ENCODE peak calls at places on chromosomes 12 and 14, in six cellular contexts. B is GM23338, G is stomach, T is fibroblast of lung, N is prostate gland, U is ovary. L is an unnamed sample.

GRCh38 chr12:104578453-104578852 is 121.7 kb downstream of the CHST11 start:
- DNase-seq in U (no peak), T (peak; percentile 48), G (no peak), B (no peak), N (no peak), L (no peak)

GRCh38 chr12:83886479-83886878 is 1026.1 kb downstream of the SLC6A15 start:
- DNase-seq in U (no peak), T (no peak), N (no peak), B (no peak), G (no peak), L (no peak)

GRCh38 chr12:89389755-89390661 is 37.7 kb upstream of the DUSP6 start:
- DNase-seq in T (no peak), N (no peak), U (no peak), G (no peak), B (no peak), L (peak; percentile 47)

GRCh38 chr14:100237735-100238418 is 1.1 kb upstream of the YY1 start:
- DNase-seq in N (peak; percentile 42), U (peak; percentile 61), G (peak; percentile 52), B (peak; percentile 83), T (peak; percentile 52), L (peak; percentile 59)

GRCh38 chr14:55354500-55354899 is 57.1 kb downstream of the ATG14 start:
- DNase-seq in U (peak; percentile 44), T (peak; percentile 66), G (peak; percentile 53), N (peak; percentile 65), B (peak; percentile 89), L (peak; percentile 74)

GRCh38 chr12:6950944-6951540 is at the start of gene PTPN6:
- DNase-seq in B (no peak), G (peak; percentile 58), N (no peak), T (no peak), U (no peak), L (no peak)

GRCh38 chr14:104913413-104913812 is 11.3 kb upstream of the PLD4 start:
- DNase-seq in G (no peak), T (no peak), N (no peak), U (no peak), B (no peak), L (no peak)

GRCh38 chr14:59363545-59364226 is 101.5 kb downstream of the GPR135 start:
- DNase-seq in N (no peak), B (no peak), G (no peak), T (no peak), U (no peak), L (no peak)

GRCh38 chr14:75343914-75344313 is 65.3 kb downstream of the FOS start:
- DNase-seq in B (no peak), T (no peak), N (no peak), G (no peak), U (no peak), L (no peak)

GRCh38 chr12:28083816-28084678 is 106.2 kb upstream of the CCDC91 start:
- DNase-seq in U (no peak), T (peak; percentile 18), N (no peak), G (no peak), B (no peak), L (no peak)

GRCh38 chr12:48775299-48775698 is 13.6 kb downstream of the ADCY6 start:
- DNase-seq in N (no peak), G (no peak), T (no peak), B (no peak), U (no peak), L (no peak)

GRCh38 chr12:67419810-67420209 is 150.7 kb downstream of the CAND1 start:
- DNase-seq in B (peak; percentile 64), N (no peak), T (no peak), G (no peak), U (no peak), L (no peak)

GRCh38 chr12:124321040-124321481 is 26.2 kb downstream of the RFLNA start:
- DNase-seq in B (peak; percentile 78), N (peak; percentile 49), T (peak; percentile 25), U (peak; percentile 66), G (peak; percentile 82), L (peak; percentile 81)

GRCh38 chr14:78157855-78158436 is 12.2 kb upstream of the NRXN3 start:
- DNase-seq in T (no peak), U (no peak), G (peak; percentile 28), B (peak; percentile 54), N (no peak), L (no peak)

GRCh38 chr12:10213168-10214130 is 772 bp downstream of the GABARAPL1 start:
- DNase-seq in T (peak; percentile 94), N (peak; percentile 70), B (peak; percentile 78), U (peak; percentile 80), G (peak; percentile 72), L (peak; percentile 60)

GRCh38 chr14:94659953-94660946 is 48.1 kb downstream of the SERPINA3 start:
- DNase-seq in G (no peak), B (no peak), N (no peak), T (no peak), U (no peak), L (no peak)

GRCh38 chr12:72234871-72235270 is 37.3 kb upstream of the TRHDE start:
- DNase-seq in N (no peak), G (no peak), T (no peak), U (no peak), B (no peak), L (no peak)

GRCh38 chr14:94717808-94718207 is 52.1 kb downstream of the GSC start:
- DNase-seq in T (no peak), G (no peak), N (no peak), U (no peak), B (no peak), L (no peak)

GRCh38 chr14:52352546-52352945 is 38.4 kb downstream of the PTGER2 start:
- DNase-seq in G (no peak), B (no peak), N (no peak), T (peak; percentile 76), U (no peak), L (no peak)

GRCh38 chr14:52355016-52355430 is 40.9 kb downstream of the PTGER2 start:
- DNase-seq in N (no peak), T (peak; percentile 94), B (no peak), G (no peak), U (no peak), L (no peak)

GRCh38 chr14:52355526-52355925 is 41.4 kb downstream of the PTGER2 start:
- DNase-seq in U (no peak), G (no peak), T (no peak), B (no peak), N (no peak), L (no peak)

GRCh38 chr14:52356025-52356424 is 41.9 kb downstream of the PTGER2 start:
- DNase-seq in U (no peak), G (no peak), B (no peak), T (no peak), N (no peak), L (peak; percentile 80)

GRCh38 chr14:52354257-52354656 is 40.1 kb downstream of the PTGER2 start:
- DNase-seq in B (no peak), N (no peak), G (no peak), T (peak; percentile 53), U (no peak), L (no peak)
- H3K4me1 ChIP-seq in B (no peaks in the 10 kb centered on the region), N (no peaks in the 10 kb centered on the region), G (peaks cover 31% of the 10 kb centered on the region), T (peaks cover 30% of the 10 kb centered on the region), U (peaks cover 7% of the 10 kb centered on the region), L (peaks cover 8% of the 10 kb centered on the region)

GRCh38 chr14:97978336-97978735 is 1181.2 kb downstream of the VRK1 start:
- DNase-seq in T (peak; percentile 11), U (peak; percentile 69), N (peak; percentile 72), B (peak; percentile 81), G (peak; percentile 69), L (peak; percentile 81)
- TF ChIP-seq CTCF in T (peak; percentile 1), U (no peak), N (no peak), B (peak; percentile 70), G (no peak), L (no peak)

DNA sequence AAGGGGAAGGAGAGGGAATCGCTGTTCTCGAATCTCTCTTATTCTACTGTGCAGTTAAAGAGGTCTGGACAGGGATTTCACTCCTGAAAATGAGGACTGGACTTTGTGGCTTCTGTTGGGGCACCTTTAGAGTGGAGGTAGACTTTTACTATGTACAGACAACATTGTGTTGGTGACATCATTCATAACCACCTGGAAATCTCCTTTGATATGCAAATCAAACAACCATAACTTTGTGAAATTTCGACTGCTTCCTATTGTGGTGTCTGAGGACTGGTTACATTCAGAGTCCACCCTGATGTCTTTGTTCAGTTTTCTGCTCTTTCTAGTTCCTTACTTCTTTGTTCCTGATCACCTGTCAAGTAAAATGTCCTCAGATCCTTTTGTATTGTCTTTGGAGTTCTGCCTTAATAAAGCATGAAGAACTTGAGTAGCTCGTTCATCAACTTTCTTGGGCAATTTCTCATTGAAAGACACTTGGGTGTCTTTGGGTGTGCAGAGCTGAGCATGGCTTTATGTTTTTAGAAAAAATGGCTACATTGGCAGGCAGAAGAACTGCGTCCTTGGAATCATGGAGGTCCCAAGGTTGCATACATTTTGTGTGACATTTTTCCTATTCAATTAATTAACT is 29.8 kb downstream of the LRRK2 start:
- DNase-seq in B (no peak), T (no peak), G (no peak), U (no peak), N (no peak), L (no peak)
- H3K27ac ChIP-seq in B (no peak overlapping the region), T (no peak overlapping the region), G (no peak overlapping the region), U (no peak overlapping the region), N (no peak overlapping the region), L (no peak overlapping the region)

GRCh38 chr12:113227169-113227568 is 5.9 kb downstream of the TPCN1 start:
- DNase-seq in N (no peak), B (no peak), T (no peak), U (no peak), G (no peak), L (no peak)

GRCh38 chr12:113224955-113225354 is 3.7 kb downstream of the TPCN1 start:
- DNase-seq in G (no peak), T (no peak), U (no peak), N (no peak), B (no peak), L (no peak)

GRCh38 chr12:113227686-113228391 is 6.6 kb downstream of the TPCN1 start:
- DNase-seq in B (no peak), T (no peak), N (no peak), G (no peak), U (no peak), L (no peak)

GRCh38 chr12:113228394-113229028 is 7.2 kb downstream of the TPCN1 start:
- DNase-seq in G (no peak), U (no peak), B (no peak), N (no peak), T (no peak), L (no peak)

DNA sequence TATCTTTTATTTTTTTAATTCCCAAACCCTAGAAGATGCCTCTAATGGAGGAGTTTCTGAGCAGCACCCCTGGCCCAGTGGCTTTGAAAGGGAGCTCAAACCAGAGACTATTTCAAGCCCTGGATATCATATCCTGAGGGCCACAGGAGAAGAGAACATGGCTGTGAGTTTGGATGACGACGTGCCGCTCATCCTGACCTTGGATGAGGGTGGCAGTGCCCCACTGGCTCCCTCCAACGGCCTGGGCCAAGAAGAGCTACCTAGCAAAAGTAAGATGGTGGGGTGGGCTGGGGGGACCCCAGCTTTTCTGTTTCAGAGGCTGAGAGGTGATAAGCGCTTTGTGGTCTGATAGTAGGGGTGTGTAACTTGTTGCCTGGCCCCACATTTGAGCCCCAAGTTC is 5.4 kb downstream of the TPCN1 start:
- DNase-seq in G (no peak), B (no peak), T (no peak), N (no peak), U (no peak), L (no peak)
- H3K4me1 ChIP-seq in G (peaks cover 85% of the 10 kb centered on the region), B (peaks cover 15% of the 10 kb centered on the region), T (peaks cover 13% of the 10 kb centered on the region), N (no peaks in the 10 kb centered on the region), U (peaks cover 13% of the 10 kb centered on the region), L (peaks cover 12% of the 10 kb centered on the region)